ENCODE peak calls at places on chromosomes 4 and X, in eight cellular contexts. Z is heart left ventricle, X is body of pancreas, S is Peyer's patch, B is left lung, L is neuronal stem cell, Y is hepatocyte, Q is Karpas-422. E is an unnamed sample.

GRCh38 chr4:36316544-36317082 is 35.2 kb downstream of the DTHD1 start:
- DNase-seq in Z (no peak), X (no peak), S (no peak), B (no peak), L (no peak), Y (no peak), Q (no peak), E (no peak)

GRCh38 chr4:12122316-12122715 is 693.6 kb upstream of the HS3ST1 start:
- DNase-seq in Z (no peak), X (no peak), S (no peak), B (no peak), L (no peak), Y (no peak), Q (no peak), E (no peak)

GRCh38 chrX:30302957-30303356 is 6.2 kb downstream of the NR0B1 start:
- DNase-seq in Z (no peak), X (no peak), S (no peak), B (no peak), L (no peak), Y (no peak), Q (no peak), E (no peak)

GRCh38 chr4:4323705-4324534 is 33.9 kb downstream of the ZBTB49 start:
- DNase-seq in Z (no peak), X (no peak), S (peak; percentile 8), B (no peak), L (no peak), Y (no peak), Q (no peak), E (no peak)

GRCh38 chrX:128460835-128461234 is 408.6 kb upstream of the ACTRT1 start:
- DNase-seq in Z (no peak), X (no peak), S (no peak), B (no peak), L (no peak), Y (peak; percentile 13), Q (no peak), E (no peak)

GRCh38 chr4:22842360-22842759 is 149.6 kb downstream of the GBA3 start:
- DNase-seq in Z (no peak), X (no peak), S (no peak), B (no peak), L (peak; percentile 35), Y (no peak), Q (no peak), E (no peak)

GRCh38 chrX:48595929-48596328 is 1.4 kb upstream of the WDR13 start:
- DNase-seq in Z (no peak), X (no peak), S (no peak), B (no peak), L (no peak), Y (no peak), Q (no peak), E (no peak)

GRCh38 chr4:154009191-154009590 is 220.3 kb upstream of the SFRP2 start:
- DNase-seq in Z (no peak), X (no peak), S (no peak), B (no peak), L (no peak), Y (no peak), Q (no peak), E (no peak)

GRCh38 chr4:77473509-77473908 is 132.1 kb upstream of the CXCL13 start:
- DNase-seq in Z (no peak), X (no peak), S (no peak), B (no peak), L (no peak), Y (peak; percentile 20), Q (peak; percentile 64), E (no peak)

GRCh38 chr4:6137027-6137746 is 63.2 kb downstream of the JAKMIP1 start:
- DNase-seq in Z (no peak), X (no peak), S (no peak), B (no peak), L (no peak), Y (no peak), Q (no peak), E (no peak)

GRCh38 chr4:94304365-94304971 is 38.2 kb downstream of the HPGDS start:
- DNase-seq in Z (no peak), X (peak; percentile 20), S (no peak), B (no peak), L (peak; percentile 9), Y (peak; percentile 47), Q (peak; percentile 75), E (no peak)

GRCh38 chr4:88378691-88379559 is at the start of gene HERC6:
- DNase-seq in Z (peak; percentile 83), X (peak; percentile 92), S (peak; percentile 71), B (peak; percentile 93), L (peak; percentile 29), Y (peak; percentile 88), Q (peak; percentile 87), E (peak; percentile 84)

GRCh38 chr4:337143-337931 is at the start of gene ZNF141:
- DNase-seq in Z (peak; percentile 98), X (peak; percentile 98), S (peak; percentile 95), B (peak; percentile 92), L (peak; percentile 96), Y (peak; percentile 97), Q (peak; percentile 96), E (peak; percentile 99)

GRCh38 chrX:136200466-136200865 is 50.7 kb downstream of the MAP7D3 start:
- DNase-seq in Z (no peak), X (no peak), S (no peak), B (no peak), L (no peak), Y (no peak), Q (peak; percentile 45), E (no peak)

GRCh38 chr4:86670739-86671138 is 76.6 kb downstream of the PTPN13 start:
- DNase-seq in Z (no peak), X (no peak), S (no peak), B (no peak), L (no peak), Y (no peak), Q (no peak), E (no peak)

GRCh38 chr4:73836373-73837269 is at the start of gene CXCL6:
- DNase-seq in Z (peak; percentile 34), X (no peak), S (no peak), B (peak; percentile 89), L (peak; percentile 37), Y (peak; percentile 27), Q (no peak), E (no peak)

GRCh38 chr4:55524844-55525571 is 21.7 kb downstream of the CLOCK start:
- DNase-seq in Z (no peak), X (no peak), S (no peak), B (no peak), L (no peak), Y (no peak), Q (no peak), E (no peak)
- H3K27ac ChIP-seq in Z (no peak overlapping the region), X (no peak overlapping the region), S (no peak overlapping the region), B (no peak overlapping the region), L (no peak overlapping the region), Y (no peak overlapping the region), Q (no peak overlapping the region), E (no peak overlapping the region)

GRCh38 chr4:137533855-137534254 is 1.6 kb upstream of the PCDH18 start:
- DNase-seq in Z (no peak), X (no peak), S (no peak), B (no peak), L (no peak), Y (no peak), Q (no peak), E (no peak)

GRCh38 chr4:137534516-137534915 is 2.2 kb upstream of the PCDH18 start:
- DNase-seq in Z (no peak), X (no peak), S (no peak), B (no peak), L (no peak), Y (no peak), Q (no peak), E (no peak)

GRCh38 chr4:137531121-137531520 is 1.2 kb downstream of the PCDH18 start:
- DNase-seq in Z (no peak), X (no peak), S (no peak), B (no peak), L (no peak), Y (peak; percentile 57), Q (no peak), E (no peak)

GRCh38 chr4:137531951-137532868 is at the start of gene PCDH18:
- DNase-seq in Z (peak; percentile 87), X (peak; percentile 71), S (peak; percentile 30), B (peak; percentile 34), L (peak; percentile 92), Y (peak; percentile 89), Q (no peak), E (peak; percentile 94)

GRCh38 chr4:137532869-137533236 is 559 bp upstream of the PCDH18 start:
- DNase-seq in Z (no peak), X (no peak), S (no peak), B (no peak), L (no peak), Y (no peak), Q (no peak), E (no peak)
- H3K4me3 ChIP-seq in Z (peak overlapping the region; percentile 51), X (no peak overlapping the region), S (peak overlapping the region; percentile 54), B (peak overlapping the region; percentile 42), L (no peak overlapping the region), Y (peak overlapping the region; percentile 14), Q (no peak overlapping the region), E (peak overlapping the region; percentile 57)

GRCh38 chr4:185859106-185859505 is 47.1 kb upstream of the SORBS2 start:
- DNase-seq in Z (no peak), X (peak; percentile 50), S (no peak), B (no peak), L (no peak), Y (no peak), Q (no peak), E (no peak)
- H3K4me1 ChIP-seq in Z (peaks cover 5% of the 10 kb centered on the region), X (peaks cover 13% of the 10 kb centered on the region), S (no peaks in the 10 kb centered on the region), B (no peaks in the 10 kb centered on the region), L (no peaks in the 10 kb centered on the region), Y (no peaks in the 10 kb centered on the region), Q (no peaks in the 10 kb centered on the region), E (peaks cover 8% of the 10 kb centered on the region)

DNA sequence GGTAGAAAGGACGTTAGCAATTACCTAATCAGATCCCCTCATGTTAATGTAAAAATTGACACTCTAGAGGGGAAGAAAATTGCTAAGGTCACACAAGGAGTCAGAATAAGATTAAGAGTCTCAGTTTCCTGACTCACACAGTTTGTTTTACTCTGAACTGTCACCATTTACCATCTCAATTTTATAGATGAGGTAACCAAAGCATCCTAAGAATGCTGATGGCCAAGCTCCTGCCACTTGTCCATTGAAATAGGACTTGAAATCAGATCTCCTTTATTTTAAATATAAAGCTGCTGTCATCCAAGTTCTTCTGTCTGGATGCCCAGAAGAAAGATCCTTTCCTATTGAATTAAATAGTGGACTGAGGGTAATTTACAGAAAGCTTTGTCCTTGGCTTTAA is 114.8 kb upstream of the VAMP7 start:
- DNase-seq in Z (no peak), X (no peak), S (no peak), B (no peak), L (no peak), Y (no peak), Q (no peak), E (no peak)
- H3K27ac ChIP-seq in Z (peak overlapping the region; percentile 46), X (no peak overlapping the region), S (no peak overlapping the region), B (no peak overlapping the region), L (no peak overlapping the region), Y (peak overlapping the region; percentile 87), Q (no peak overlapping the region), E (peak overlapping the region; percentile 72)

GRCh38 chrX:153818571-153819397 is 11.6 kb downstream of the PDZD4 start:
- DNase-seq in Z (no peak), X (no peak), S (peak; percentile 31), B (peak; percentile 82), L (peak; percentile 54), Y (peak; percentile 68), Q (no peak), E (no peak)
- H3K4me3 ChIP-seq in Z (peak overlapping the region; percentile 44), X (no peak overlapping the region), S (peak overlapping the region; percentile 57), B (peak overlapping the region; percentile 34), L (peak overlapping the region; percentile 73), Y (peak overlapping the region; percentile 20), Q (no peak overlapping the region), E (peak overlapping the region; percentile 22)

E was measured in right atrium auricular region.